ENCODE peak calls at places on chromosomes 12 and 14, in ten cellular contexts. One of them, this sample, is unnamed.

GRCh38 chr14:76617440-76617839 is 143.8 kb upstream of the VASH1 start:
- DNase-seq in tibial artery: no peak
- DNase-seq in neural crest cell: no peak
- DNase-seq in transverse colon: no peak
- DNase-seq in cardiac fibroblast: no peak
- DNase-seq in AG09309: no peak
- DNase-seq in fibroblast of the aortic adventitia: no peak
- DNase-seq in heart left ventricle: no peak
- DNase-seq in GM20000: no peak
- DNase-seq in left ventricle myocardium inferior: no peak
- DNase-seq in this sample: no peak

GRCh38 chr12:57755454-57756372 is 810 bp downstream of the MARCHF9 start:
- DNase-seq in tibial artery: no peak
- DNase-seq in transverse colon: peak
- DNase-seq in neural crest cell: no peak
- DNase-seq in cardiac fibroblast: no peak
- DNase-seq in GM20000: peak
- DNase-seq in AG09309: no peak
- DNase-seq in heart left ventricle: peak
- DNase-seq in fibroblast of the aortic adventitia: no peak
- DNase-seq in left ventricle myocardium inferior: peak
- DNase-seq in this sample: no peak

GRCh38 chr14:100907240-100907639 is 3.7 kb upstream of the RTL1 start:
- DNase-seq in AG09309: no peak
- DNase-seq in neural crest cell: no peak
- DNase-seq in cardiac fibroblast: no peak
- DNase-seq in fibroblast of the aortic adventitia: no peak
- DNase-seq in left ventricle myocardium inferior: no peak
- DNase-seq in tibial artery: no peak
- DNase-seq in heart left ventricle: no peak
- DNase-seq in transverse colon: no peak
- DNase-seq in GM20000: peak
- DNase-seq in this sample: no peak

GRCh38 chr14:23202001-23202400 is 18.5 kb upstream of the SLC7A8 start:
- DNase-seq in left ventricle myocardium inferior: no peak
- DNase-seq in fibroblast of the aortic adventitia: no peak
- DNase-seq in transverse colon: no peak
- DNase-seq in GM20000: no peak
- DNase-seq in neural crest cell: no peak
- DNase-seq in cardiac fibroblast: no peak
- DNase-seq in heart left ventricle: no peak
- DNase-seq in tibial artery: no peak
- DNase-seq in AG09309: no peak
- DNase-seq in this sample: no peak

GRCh38 chr12:116903818-116904217 is 6.9 kb upstream of the FBXW8 start:
- DNase-seq in tibial artery: no peak
- DNase-seq in fibroblast of the aortic adventitia: no peak
- DNase-seq in transverse colon: no peak
- DNase-seq in left ventricle myocardium inferior: no peak
- DNase-seq in neural crest cell: no peak
- DNase-seq in AG09309: no peak
- DNase-seq in cardiac fibroblast: no peak
- DNase-seq in heart left ventricle: no peak
- DNase-seq in GM20000: no peak
- DNase-seq in this sample: no peak

GRCh38 chr12:91717804-91718203 is 427.8 kb downstream of the BTG1 start:
- DNase-seq in AG09309: no peak
- DNase-seq in transverse colon: no peak
- DNase-seq in cardiac fibroblast: no peak
- DNase-seq in tibial artery: no peak
- DNase-seq in fibroblast of the aortic adventitia: no peak
- DNase-seq in heart left ventricle: no peak
- DNase-seq in neural crest cell: no peak
- DNase-seq in left ventricle myocardium inferior: no peak
- DNase-seq in GM20000: no peak
- DNase-seq in this sample: no peak

GRCh38 chr14:76917759-76918175 is 91.6 kb downstream of the LRRC74A start:
- DNase-seq in heart left ventricle: peak
- DNase-seq in neural crest cell: no peak
- DNase-seq in AG09309: no peak
- DNase-seq in GM20000: no peak
- DNase-seq in cardiac fibroblast: peak
- DNase-seq in fibroblast of the aortic adventitia: peak
- DNase-seq in left ventricle myocardium inferior: peak
- DNase-seq in tibial artery: peak
- DNase-seq in transverse colon: no peak
- DNase-seq in this sample: no peak

GRCh38 chr14:92500491-92500941 is 13.1 kb upstream of the RIN3 start:
- DNase-seq in AG09309: no peak
- DNase-seq in left ventricle myocardium inferior: peak
- DNase-seq in cardiac fibroblast: no peak
- DNase-seq in neural crest cell: peak
- DNase-seq in fibroblast of the aortic adventitia: no peak
- DNase-seq in transverse colon: no peak
- DNase-seq in tibial artery: no peak
- DNase-seq in heart left ventricle: peak
- DNase-seq in GM20000: no peak
- DNase-seq in this sample: no peak

GRCh38 chr12:106753526-106753925 is 21.0 kb upstream of the RIC8B start:
- DNase-seq in AG09309: no peak
- DNase-seq in left ventricle myocardium inferior: no peak
- DNase-seq in transverse colon: peak
- DNase-seq in heart left ventricle: no peak
- DNase-seq in tibial artery: no peak
- DNase-seq in neural crest cell: no peak
- DNase-seq in fibroblast of the aortic adventitia: no peak
- DNase-seq in cardiac fibroblast: no peak
- DNase-seq in GM20000: peak
- DNase-seq in this sample: no peak

GRCh38 chr12:94791933-94792332 is 141.6 kb upstream of the TMCC3 start:
- DNase-seq in heart left ventricle: no peak
- DNase-seq in tibial artery: no peak
- DNase-seq in transverse colon: no peak
- DNase-seq in cardiac fibroblast: no peak
- DNase-seq in fibroblast of the aortic adventitia: no peak
- DNase-seq in AG09309: no peak
- DNase-seq in neural crest cell: no peak
- DNase-seq in left ventricle myocardium inferior: no peak
- DNase-seq in GM20000: no peak
- DNase-seq in this sample: no peak

GRCh38 chr14:68688872-68689371 is 103.9 kb downstream of the ZFP36L1 start:
- DNase-seq in heart left ventricle: no peak
- DNase-seq in tibial artery: peak
- DNase-seq in neural crest cell: peak
- DNase-seq in fibroblast of the aortic adventitia: peak
- DNase-seq in AG09309: peak
- DNase-seq in left ventricle myocardium inferior: no peak
- DNase-seq in GM20000: no peak
- DNase-seq in cardiac fibroblast: peak
- DNase-seq in transverse colon: no peak
- DNase-seq in this sample: no peak

GRCh38 chr12:131628341-131628740 is 82.5 kb upstream of the SFSWAP start:
- DNase-seq in cardiac fibroblast: no peak
- DNase-seq in heart left ventricle: no peak
- DNase-seq in transverse colon: no peak
- DNase-seq in GM20000: no peak
- DNase-seq in neural crest cell: no peak
- DNase-seq in left ventricle myocardium inferior: no peak
- DNase-seq in AG09309: no peak
- DNase-seq in tibial artery: peak
- DNase-seq in fibroblast of the aortic adventitia: no peak
- DNase-seq in this sample: no peak

GRCh38 chr12:47907851-47908454 is 3.2 kb upstream of the VDR start:
- DNase-seq in cardiac fibroblast: no peak
- DNase-seq in GM20000: no peak
- DNase-seq in heart left ventricle: no peak
- DNase-seq in AG09309: no peak
- DNase-seq in tibial artery: peak
- DNase-seq in neural crest cell: no peak
- DNase-seq in left ventricle myocardium inferior: no peak
- DNase-seq in transverse colon: no peak
- DNase-seq in fibroblast of the aortic adventitia: no peak
- DNase-seq in this sample: no peak

GRCh38 chr14:70259420-70259819 is 70.7 kb upstream of the SLC8A3 start:
- DNase-seq in cardiac fibroblast: no peak
- DNase-seq in fibroblast of the aortic adventitia: no peak
- DNase-seq in tibial artery: no peak
- DNase-seq in neural crest cell: no peak
- DNase-seq in AG09309: no peak
- DNase-seq in GM20000: no peak
- DNase-seq in heart left ventricle: no peak
- DNase-seq in transverse colon: no peak
- DNase-seq in left ventricle myocardium inferior: no peak
- DNase-seq in this sample: no peak

GRCh38 chr14:70254476-70254961 is 65.8 kb upstream of the SLC8A3 start:
- DNase-seq in heart left ventricle: peak
- DNase-seq in AG09309: no peak
- DNase-seq in cardiac fibroblast: peak
- DNase-seq in GM20000: peak
- DNase-seq in neural crest cell: peak
- DNase-seq in tibial artery: no peak
- DNase-seq in fibroblast of the aortic adventitia: no peak
- DNase-seq in transverse colon: peak
- DNase-seq in left ventricle myocardium inferior: no peak
- DNase-seq in this sample: peak

DNA sequence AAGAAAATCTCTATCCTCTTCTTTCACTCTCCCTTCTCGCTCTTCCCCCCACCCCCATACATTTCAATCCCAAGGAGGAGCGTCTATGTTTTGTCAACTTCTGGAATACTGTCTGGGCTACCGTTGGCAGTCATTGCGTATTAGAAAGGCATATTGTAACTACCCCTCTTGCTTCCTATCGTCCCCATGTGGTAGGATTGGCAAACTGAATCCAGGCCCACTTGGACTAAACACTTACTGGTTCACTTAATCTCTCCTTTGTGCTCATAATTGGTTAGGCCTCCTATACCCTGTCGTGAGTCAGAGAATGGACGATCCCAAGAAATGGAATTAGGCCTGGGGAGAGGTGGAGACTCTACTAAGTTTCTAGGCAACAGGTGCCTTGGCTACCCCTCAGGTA is 68.8 kb upstream of the SLC8A3 start:
- DNase-seq in transverse colon: peak
- DNase-seq in tibial artery: no peak
- DNase-seq in neural crest cell: no peak
- DNase-seq in left ventricle myocardium inferior: no peak
- DNase-seq in heart left ventricle: no peak
- DNase-seq in cardiac fibroblast: no peak
- DNase-seq in GM20000: peak
- DNase-seq in fibroblast of the aortic adventitia: no peak
- DNase-seq in AG09309: no peak
- DNase-seq in this sample: peak
- TF ChIP-seq CTCF in transverse colon: peak
- TF ChIP-seq CTCF in tibial artery: no peak
- TF ChIP-seq CTCF in neural crest cell: peak
- TF ChIP-seq CTCF in left ventricle myocardium inferior: no peak
- TF ChIP-seq CTCF in heart left ventricle: no peak
- TF ChIP-seq CTCF in cardiac fibroblast: no peak
- TF ChIP-seq CTCF in GM20000: peak
- TF ChIP-seq CTCF in fibroblast of the aortic adventitia: no peak
- TF ChIP-seq CTCF in AG09309: peak
- TF ChIP-seq CTCF in this sample: peak

DNA sequence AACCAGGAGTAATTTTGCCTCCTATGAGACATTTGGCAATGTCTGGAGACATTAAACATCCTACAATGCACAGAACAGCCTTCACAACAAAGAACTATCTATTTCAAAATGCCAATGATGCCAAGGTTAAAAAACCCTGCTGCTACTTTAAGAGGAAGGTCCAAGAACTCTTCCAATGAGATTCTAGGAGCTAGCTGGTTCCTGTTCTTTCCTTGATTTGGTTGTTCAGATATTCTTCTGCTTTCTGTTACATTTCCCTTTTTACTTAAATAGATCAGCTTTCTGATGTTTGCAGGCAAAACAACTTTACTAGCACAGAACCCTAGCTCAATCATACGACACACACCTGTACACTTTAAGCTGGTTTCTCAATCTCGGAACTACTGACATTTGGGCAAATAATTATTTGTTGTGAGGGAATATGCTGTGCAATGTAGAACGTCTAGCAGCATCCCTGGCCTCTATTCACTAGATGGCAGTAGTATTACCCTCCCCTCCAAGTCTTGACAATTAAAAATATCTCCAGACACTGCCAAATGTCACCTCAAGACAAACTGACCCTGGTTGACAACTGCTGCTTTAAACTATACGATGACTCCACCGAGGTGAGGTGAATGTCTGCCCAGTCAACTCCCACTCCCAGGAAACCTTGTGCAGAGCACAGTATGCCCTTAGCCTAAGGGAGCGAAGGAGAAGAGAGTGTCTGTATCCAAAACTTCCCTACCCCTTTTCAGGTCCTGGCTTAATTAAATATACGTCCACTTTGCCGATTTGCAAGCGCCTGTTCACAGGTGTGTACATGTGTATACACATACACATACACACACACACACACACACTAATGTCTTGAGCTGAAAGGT is 4.4 kb downstream of the BLTP3B start:
- DNase-seq in fibroblast of the aortic adventitia: peak
- DNase-seq in left ventricle myocardium inferior: no peak
- DNase-seq in heart left ventricle: no peak
- DNase-seq in neural crest cell: no peak
- DNase-seq in cardiac fibroblast: peak
- DNase-seq in transverse colon: no peak
- DNase-seq in GM20000: no peak
- DNase-seq in tibial artery: no peak
- DNase-seq in AG09309: no peak
- DNase-seq in this sample: no peak
- TF ChIP-seq CTCF in fibroblast of the aortic adventitia: peak
- TF ChIP-seq CTCF in left ventricle myocardium inferior: peak
- TF ChIP-seq CTCF in heart left ventricle: peak
- TF ChIP-seq CTCF in neural crest cell: no peak
- TF ChIP-seq CTCF in cardiac fibroblast: peak
- TF ChIP-seq CTCF in transverse colon: peak
- TF ChIP-seq CTCF in GM20000: no peak
- TF ChIP-seq CTCF in tibial artery: peak
- TF ChIP-seq CTCF in AG09309: peak
- TF ChIP-seq CTCF in this sample: no peak

DNA sequence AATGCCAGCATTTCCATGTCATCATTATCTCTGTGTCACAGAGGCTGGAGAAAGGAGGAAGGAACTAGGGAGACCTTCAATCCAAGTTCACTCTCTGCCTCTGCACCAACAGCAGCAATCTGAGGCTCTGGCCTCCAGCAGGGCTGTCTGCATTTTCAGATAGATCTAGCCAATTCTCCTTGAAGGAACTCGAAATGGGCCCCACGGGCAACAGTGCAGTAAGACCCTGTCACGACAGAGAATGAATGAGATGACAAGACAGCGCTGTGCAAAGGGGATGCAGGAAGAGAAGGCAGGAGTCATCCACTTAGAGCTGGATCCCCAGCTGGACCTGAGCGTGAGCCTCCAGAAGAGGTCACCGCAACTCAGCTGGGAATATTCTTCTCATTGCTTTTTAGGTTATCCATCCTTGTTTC is 183.7 kb upstream of the GZMB start:
- DNase-seq in AG09309: no peak
- DNase-seq in GM20000: no peak
- DNase-seq in tibial artery: no peak
- DNase-seq in fibroblast of the aortic adventitia: peak
- DNase-seq in transverse colon: peak
- DNase-seq in cardiac fibroblast: peak
- DNase-seq in neural crest cell: no peak
- DNase-seq in left ventricle myocardium inferior: no peak
- DNase-seq in heart left ventricle: peak
- DNase-seq in this sample: peak
- TF ChIP-seq CTCF in AG09309: peak
- TF ChIP-seq CTCF in GM20000: no peak
- TF ChIP-seq CTCF in tibial artery: peak
- TF ChIP-seq CTCF in fibroblast of the aortic adventitia: peak
- TF ChIP-seq CTCF in transverse colon: no peak
- TF ChIP-seq CTCF in cardiac fibroblast: peak
- TF ChIP-seq CTCF in neural crest cell: peak
- TF ChIP-seq CTCF in left ventricle myocardium inferior: peak
- TF ChIP-seq CTCF in heart left ventricle: peak
- TF ChIP-seq CTCF in this sample: no peak

GRCh38 chr12:12017798-12018197 is 52.9 kb upstream of the BCL2L14 start:
- DNase-seq in neural crest cell: no peak
- DNase-seq in GM20000: no peak
- DNase-seq in left ventricle myocardium inferior: no peak
- DNase-seq in AG09309: no peak
- DNase-seq in fibroblast of the aortic adventitia: no peak
- DNase-seq in cardiac fibroblast: no peak
- DNase-seq in tibial artery: no peak
- DNase-seq in heart left ventricle: no peak
- DNase-seq in transverse colon: no peak
- DNase-seq in this sample: peak
- TF ChIP-seq CTCF in neural crest cell: peak
- TF ChIP-seq CTCF in GM20000: no peak
- TF ChIP-seq CTCF in left ventricle myocardium inferior: peak
- TF ChIP-seq CTCF in AG09309: no peak
- TF ChIP-seq CTCF in fibroblast of the aortic adventitia: peak
- TF ChIP-seq CTCF in cardiac fibroblast: no peak
- TF ChIP-seq CTCF in tibial artery: no peak
- TF ChIP-seq CTCF in heart left ventricle: peak
- TF ChIP-seq CTCF in transverse colon: no peak
- TF ChIP-seq CTCF in this sample: no peak